ENCODE peak calls at places on chromosomes 6 and 20, in nine cellular contexts. R, Z, V, G, Q, B, O, M and L are unnamed samples.

GRCh38 chr6:130602151-130602770 is 224.9 kb upstream of the SMLR1 start:
- DNase-seq in Q (no peak), Z (no peak), M (peak; percentile 90), R (no peak), O (no peak), G (no peak), B (no peak), V (no peak), L (no peak)

GRCh38 chr6:127972815-127973214 is 72.0 kb upstream of the THEMIS start:
- DNase-seq in M (no peak), Q (no peak), B (no peak), G (no peak), R (peak; percentile 21), Z (peak; percentile 45), V (no peak), O (no peak), L (no peak)

GRCh38 chr20:2234788-2235187 is 61.0 kb upstream of the TGM3 start:
- DNase-seq in R (no peak), V (no peak), O (no peak), B (no peak), M (no peak), Q (no peak), G (no peak), Z (no peak), L (no peak)

GRCh38 chr20:44038681-44039123 is 124.0 kb downstream of the TOX2 start:
- DNase-seq in R (no peak), O (no peak), Q (no peak), V (no peak), Z (no peak), B (peak; percentile 21), M (peak; percentile 52), G (no peak), L (peak; percentile 73)

GRCh38 chr6:1402369-1402768 is 13.0 kb downstream of the FOXF2 start:
- DNase-seq in Q (no peak), B (no peak), G (no peak), M (no peak), V (no peak), R (no peak), Z (no peak), O (no peak), L (no peak)

GRCh38 chr6:24788031-24788665 is 10.6 kb downstream of the ARMH2 start:
- DNase-seq in O (no peak), B (no peak), G (no peak), V (no peak), Q (no peak), Z (no peak), R (no peak), M (no peak), L (no peak)

GRCh38 chr6:16092990-16093389 is 35.9 kb upstream of the MYLIP start:
- DNase-seq in M (no peak), G (no peak), R (no peak), Q (no peak), V (no peak), Z (no peak), O (no peak), B (no peak), L (no peak)

GRCh38 chr6:54291146-54291545 is 17.1 kb upstream of the TINAG start:
- DNase-seq in Q (no peak), R (no peak), V (no peak), M (peak; percentile 44), B (no peak), O (no peak), G (no peak), Z (no peak), L (no peak)